ENCODE peak calls at places on chromosomes 7 and 10, in six cellular contexts. V is GM20000, R is neural crest cell, S is endothelial cell, C is A549, Z is heart left ventricle. D is an unnamed sample.

GRCh38 chr10:121375201-121375600 is 223.0 kb downstream of the FGFR2 start:
- DNase-seq in V (no peak), R (no peak), S (no peak), C (no peak), Z (no peak), D (no peak)

GRCh38 chr10:79399242-79399831 is 46.1 kb downstream of the ZCCHC24 start:
- DNase-seq in V (no peak), R (peak; percentile 44), S (peak; percentile 67), C (no peak), Z (peak; percentile 91), D (no peak)

GRCh38 chr7:440059-440749 is 79.4 kb downstream of the PDGFA start:
- DNase-seq in V (no peak), R (no peak), S (no peak), C (no peak), Z (no peak), D (no peak)

GRCh38 chr10:52642208-52642607 is 130.4 kb downstream of the MBL2 start:
- DNase-seq in V (no peak), R (no peak), S (no peak), C (no peak), Z (no peak), D (no peak)

GRCh38 chr10:131915990-131916766 is 15.4 kb downstream of the PPP2R2D start:
- DNase-seq in V (no peak), R (no peak), S (no peak), C (no peak), Z (no peak), D (no peak)

GRCh38 chr7:30276203-30276900 is 8.0 kb upstream of the ZNRF2 start:
- DNase-seq in V (peak; percentile 49), R (peak; percentile 39), S (peak; percentile 51), C (peak; percentile 40), Z (no peak), D (peak; percentile 55)

GRCh38 chr7:105862770-105863169 is 13.6 kb downstream of the ATXN7L1 start:
- DNase-seq in V (no peak), R (no peak), S (no peak), C (no peak), Z (no peak), D (no peak)

GRCh38 chr10:101577121-101577871 is 10.8 kb downstream of the POLL start:
- DNase-seq in V (no peak), R (no peak), S (no peak), C (no peak), Z (no peak), D (no peak)

GRCh38 chr10:72319416-72320254 is 35.1 kb downstream of the DNAJB12 start:
- DNase-seq in V (peak; percentile 92), R (peak; percentile 47), S (peak; percentile 78), C (peak; percentile 73), Z (peak; percentile 98), D (peak; percentile 86)

GRCh38 chr10:4512557-4513286 is 313.3 kb upstream of the AKR1E2 start:
- DNase-seq in V (no peak), R (no peak), S (peak; percentile 23), C (peak; percentile 33), Z (peak; percentile 62), D (no peak)

GRCh38 chr10:35640474-35640873 is 1.6 kb downstream of the FZD8 start:
- DNase-seq in V (peak; percentile 86), R (peak; percentile 61), S (peak; percentile 76), C (peak; percentile 56), Z (peak; percentile 85), D (peak; percentile 68)

GRCh38 chr7:100803398-100804161 is 23.7 kb downstream of the EPHB4 start:
- DNase-seq in V (peak; percentile 92), R (peak; percentile 50), S (peak; percentile 50), C (peak; percentile 76), Z (peak; percentile 70), D (peak; percentile 94)

GRCh38 chr7:79504607-79505389 is 51.3 kb upstream of the MAGI2 start:
- DNase-seq in V (no peak), R (no peak), S (no peak), C (no peak), Z (no peak), D (no peak)

GRCh38 chr10:33487014-33487776 is 152.7 kb upstream of the NRP1 start:
- DNase-seq in V (no peak), R (no peak), S (no peak), C (no peak), Z (no peak), D (no peak)

DNA sequence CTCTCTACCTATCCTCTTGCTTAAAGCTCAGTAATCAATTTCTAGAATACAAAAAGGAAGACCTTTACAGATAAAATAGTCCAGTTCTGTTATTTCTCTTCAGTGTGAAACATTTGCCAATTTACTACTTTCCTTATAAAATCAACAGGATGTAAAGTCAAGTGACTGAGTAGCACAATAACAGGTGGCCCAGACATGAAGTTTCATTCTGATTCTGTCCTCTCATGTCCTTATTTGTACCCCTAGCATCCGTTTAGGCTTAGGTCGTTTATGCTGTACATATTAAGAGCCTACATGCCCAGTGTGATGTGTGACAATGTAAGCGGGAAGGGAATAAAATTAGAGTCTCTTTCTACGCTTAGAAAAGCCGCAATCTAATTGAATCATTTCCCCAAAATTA is 29.2 kb downstream of the EPC1 start:
- DNase-seq in V (peak; percentile 61), R (no peak), S (no peak), C (no peak), Z (no peak), D (peak; percentile 67)
- TF ChIP-seq CTCF in V (no peak), R (no peak), S (no peak), C (no peak), Z (no peak), D (no peak)

DNA sequence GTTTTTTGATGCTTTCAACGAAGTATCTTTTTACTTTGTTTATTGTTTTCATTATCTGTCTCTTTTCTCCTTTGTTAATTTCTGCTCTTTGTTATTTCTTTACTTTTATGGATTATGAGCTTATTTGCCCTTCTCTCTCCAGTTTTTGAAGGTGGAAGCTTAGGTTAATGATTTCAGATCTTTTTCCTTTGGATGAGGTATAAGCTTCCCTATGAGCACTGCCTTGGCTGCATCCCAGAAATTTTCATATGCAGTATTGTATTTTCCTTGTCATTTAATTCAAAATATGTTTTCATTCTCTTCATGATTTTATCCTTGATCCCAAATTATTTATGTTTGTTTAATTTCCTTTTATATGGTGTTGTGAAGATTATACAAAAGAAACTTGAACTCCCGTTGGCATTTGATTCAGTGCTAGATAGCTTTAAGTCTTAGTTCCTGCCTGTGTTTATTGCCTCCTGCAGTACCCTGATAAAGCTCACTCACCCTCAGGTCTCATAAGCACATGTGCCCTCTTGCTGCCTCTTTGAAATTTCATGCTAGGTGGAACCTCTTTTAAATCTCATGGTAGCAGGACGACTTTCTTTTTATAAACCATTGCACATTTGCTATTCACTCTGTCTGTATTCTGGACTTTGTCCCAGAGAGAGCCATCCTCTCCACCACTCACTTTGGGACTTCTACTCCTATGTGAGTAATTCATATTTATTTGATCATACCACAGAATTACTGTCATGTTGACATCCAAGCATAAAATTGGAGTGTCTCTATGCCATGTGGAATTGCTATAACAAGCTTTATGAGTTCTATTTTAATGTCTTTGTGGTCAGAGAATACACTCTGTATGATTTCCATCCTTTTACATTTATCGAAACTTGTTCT is 23.0 kb upstream of the CEP41 start:
- DNase-seq in V (no peak), R (no peak), S (no peak), C (no peak), Z (no peak), D (no peak)
- TF ChIP-seq CTCF in V (no peak), R (no peak), S (no peak), C (no peak), Z (no peak), D (no peak)

GRCh38 chr7:121753965-121754364 is 119.0 kb upstream of the PTPRZ1 start:
- DNase-seq in V (no peak), R (no peak), S (no peak), C (no peak), Z (no peak), D (no peak)

GRCh38 chr7:121755286-121755685 is 117.7 kb upstream of the PTPRZ1 start:
- DNase-seq in V (no peak), R (no peak), S (no peak), C (no peak), Z (no peak), D (no peak)

GRCh38 chr7:121752706-121753105 is 120.3 kb upstream of the PTPRZ1 start:
- DNase-seq in V (peak; percentile 4), R (no peak), S (no peak), C (no peak), Z (no peak), D (no peak)

GRCh38 chr7:121761399-121761798 is 111.6 kb upstream of the PTPRZ1 start:
- DNase-seq in V (no peak), R (no peak), S (no peak), C (no peak), Z (no peak), D (no peak)

GRCh38 chr7:121755818-121756501 is 117.0 kb upstream of the PTPRZ1 start:
- DNase-seq in V (no peak), R (no peak), S (no peak), C (no peak), Z (no peak), D (no peak)
- TF ChIP-seq CTCF in V (no peak), R (no peak), S (no peak), C (no peak), Z (no peak), D (no peak)

GRCh38 chr7:128136215-128136597 is 104.9 kb upstream of the LEP start:
- DNase-seq in V (no peak), R (peak; percentile 36), S (peak; percentile 30), C (peak; percentile 30), Z (no peak), D (peak; percentile 29)
- TF ChIP-seq CTCF in V (no peak), R (no peak), S (no peak), C (no peak), Z (no peak), D (no peak)